ENCODE peak calls at places on chromosomes 13 and 19, in five cellular contexts. M, I, N, A and E are unnamed samples.

GRCh38 chr13:93079294-93079693 is 147.3 kb upstream of the GPC6 start:
- DNase-seq in M (peak; percentile 14), N (no peak), I (no peak), A (no peak), E (no peak)

GRCh38 chr13:46354143-46355087 is 32.6 kb downstream of the RUBCNL start:
- DNase-seq in A (no peak), M (no peak), N (no peak), I (peak; percentile 12), E (no peak)

GRCh38 chr19:40803170-40803856 is 4.3 kb downstream of the EGLN2 start:
- DNase-seq in A (no peak), I (no peak), M (no peak), N (no peak), E (no peak)

GRCh38 chr19:30884146-30884812 is 465.0 kb downstream of the TSHZ3 start:
- DNase-seq in I (no peak), N (no peak), A (no peak), M (no peak), E (peak; percentile 64)

GRCh38 chr13:44434441-44435141 is 61.0 kb downstream of the SERP2 start:
- DNase-seq in N (no peak), A (peak; percentile 83), M (no peak), I (no peak), E (no peak)

GRCh38 chr19:38744298-38744681 is at the start of gene CAPN12:
- DNase-seq in M (no peak), A (no peak), I (no peak), N (no peak), E (no peak)

GRCh38 chr19:29775575-29775900 is 36.3 kb upstream of the CCNE1 start:
- DNase-seq in M (peak; percentile 42), A (no peak), I (no peak), N (no peak), E (no peak)

GRCh38 chr13:83549671-83550070 is 332.6 kb downstream of the SLITRK1 start:
- DNase-seq in I (no peak), A (no peak), N (no peak), M (no peak), E (no peak)

GRCh38 chr13:26965058-26965380 is 204.4 kb upstream of the GPR12 start:
- DNase-seq in A (no peak), M (no peak), N (no peak), I (no peak), E (no peak)

GRCh38 chr19:30431591-30431990 is 59.4 kb downstream of the ZNF536 start:
- DNase-seq in M (no peak), I (no peak), A (peak; percentile 9), N (no peak), E (no peak)

GRCh38 chr19:50406156-50406820 is 12.4 kb upstream of the SPIB start:
- DNase-seq in M (no peak), N (no peak), A (no peak), I (no peak), E (no peak)

GRCh38 chr19:17037966-17038500 is 11.4 kb upstream of the CPAMD8 start:
- DNase-seq in M (no peak), N (no peak), A (no peak), I (no peak), E (no peak)

GRCh38 chr19:10001899-10002298 is 8.4 kb downstream of the COL5A3 start:
- DNase-seq in M (no peak), N (no peak), A (no peak), I (no peak), E (no peak)

GRCh38 chr13:26344980-26345379 is 91.1 kb downstream of the CDK8 start:
- DNase-seq in N (no peak), M (no peak), A (no peak), I (no peak), E (no peak)

GRCh38 chr19:38202504-38202903 is 21.5 kb downstream of the DPF1 start:
- DNase-seq in A (no peak), M (no peak), I (no peak), N (no peak), E (no peak)

GRCh38 chr19:6095760-6096159 is 14.5 kb downstream of the RFX2 start:
- DNase-seq in I (no peak), M (no peak), N (no peak), A (no peak), E (no peak)

GRCh38 chr13:80276371-80277289 is 64.3 kb downstream of the SPRY2 start:
- DNase-seq in N (no peak), M (no peak), I (no peak), A (no peak), E (no peak)

GRCh38 chr19:10189631-10190425 is 4.9 kb downstream of the DNMT1 start:
- DNase-seq in N (no peak), I (no peak), M (no peak), A (no peak), E (no peak)

GRCh38 chr19:43438291-43439162 is 23.8 kb downstream of the TEX101 start:
- DNase-seq in I (no peak), A (no peak), M (peak; percentile 80), N (no peak), E (no peak)

GRCh38 chr19:13053761-13054604 is 48.7 kb downstream of the LYL1 start:
- DNase-seq in N (peak; percentile 94), A (no peak), I (peak; percentile 38), M (peak; percentile 73), E (no peak)

GRCh38 chr19:15025237-15025636 is 24.0 kb upstream of the CASP14 start:
- DNase-seq in M (peak; percentile 33), A (no peak), I (no peak), N (no peak), E (no peak)

GRCh38 chr13:67574320-67575233 is 344.4 kb upstream of the PCDH9 start:
- DNase-seq in A (no peak), N (no peak), I (no peak), M (no peak), E (no peak)

GRCh38 chr13:43545317-43545874 is 241.4 kb downstream of the ENOX1 start:
- DNase-seq in A (no peak), I (no peak), N (no peak), M (no peak), E (no peak)

GRCh38 chr19:17156947-17157302 is 58.2 kb upstream of the USE1 start:
- DNase-seq in I (no peak), N (no peak), A (no peak), M (no peak), E (no peak)

GRCh38 chr19:51431124-51431523 is 13.7 kb upstream of the SIGLEC10 start:
- DNase-seq in A (no peak), N (no peak), M (no peak), I (no peak), E (no peak)

GRCh38 chr13:91482427-91482826 is 84.0 kb downstream of the GPC5 start:
- DNase-seq in I (no peak), N (no peak), A (no peak), M (peak; percentile 2), E (no peak)

GRCh38 chr19:10137751-10138682 is 18.3 kb upstream of the EIF3G start:
- DNase-seq in A (no peak), I (no peak), N (no peak), M (peak; percentile 81), E (no peak)

GRCh38 chr13:52659340-52659739 is 6.7 kb downstream of the SUGT1 start:
- DNase-seq in M (no peak), A (no peak), I (no peak), N (no peak), E (no peak)

GRCh38 chr19:39807846-39808364 is 26.1 kb downstream of the DYRK1B start:
- DNase-seq in M (no peak), A (no peak), N (no peak), I (no peak), E (no peak)

DNA sequence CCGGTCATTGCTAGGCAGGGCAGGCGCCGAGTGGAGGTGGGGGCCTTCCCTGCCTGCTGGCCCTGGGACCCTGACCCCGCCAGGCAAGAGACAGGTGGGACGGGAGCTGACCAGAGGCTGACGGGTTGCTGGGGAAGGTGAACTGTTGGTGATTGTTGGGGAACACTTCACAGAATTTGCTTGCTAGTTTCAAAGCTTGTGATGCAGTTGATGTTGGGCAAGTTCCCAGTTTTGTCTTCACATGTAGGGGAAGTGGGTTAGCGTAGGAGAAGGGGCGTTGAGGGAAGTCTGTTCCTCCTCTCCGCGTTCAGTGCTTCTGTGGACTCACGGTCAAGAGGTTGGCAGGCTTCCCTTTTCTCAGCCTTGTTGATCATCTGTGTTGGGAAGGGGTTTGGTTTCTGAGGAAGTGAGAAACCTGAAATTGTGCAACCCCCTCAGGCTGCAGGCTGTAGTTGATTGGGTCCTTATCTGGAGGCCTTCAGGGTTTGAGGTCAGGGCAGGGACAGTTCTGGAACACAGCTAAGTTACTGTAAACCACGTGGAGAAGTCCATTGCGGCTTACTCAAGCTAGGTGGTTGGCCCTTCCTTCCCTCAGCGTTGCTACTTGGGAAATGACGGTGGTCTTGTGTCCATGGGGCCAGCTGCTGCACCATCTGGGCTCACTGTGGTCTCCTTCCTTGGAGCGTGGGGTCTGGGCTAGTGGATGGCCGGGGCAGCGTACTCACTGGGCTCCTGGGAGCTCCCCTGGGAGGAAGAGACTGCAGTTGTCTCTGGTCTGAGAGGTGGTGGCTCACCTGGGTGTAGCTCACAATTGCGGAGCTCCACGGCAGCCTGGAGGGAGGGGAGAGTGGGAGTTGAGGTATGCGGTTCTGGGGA is 7.5 kb downstream of the RPS9 start:
- DNase-seq in A (peak; percentile 87), N (no peak), M (no peak), I (no peak), E (no peak)
- TF ChIP-seq POLR2AphosphoS5 in A (peak; percentile 88), N (peak; percentile 36), M (peak; percentile 35), I (peak; percentile 84), E (no peak)

DNA sequence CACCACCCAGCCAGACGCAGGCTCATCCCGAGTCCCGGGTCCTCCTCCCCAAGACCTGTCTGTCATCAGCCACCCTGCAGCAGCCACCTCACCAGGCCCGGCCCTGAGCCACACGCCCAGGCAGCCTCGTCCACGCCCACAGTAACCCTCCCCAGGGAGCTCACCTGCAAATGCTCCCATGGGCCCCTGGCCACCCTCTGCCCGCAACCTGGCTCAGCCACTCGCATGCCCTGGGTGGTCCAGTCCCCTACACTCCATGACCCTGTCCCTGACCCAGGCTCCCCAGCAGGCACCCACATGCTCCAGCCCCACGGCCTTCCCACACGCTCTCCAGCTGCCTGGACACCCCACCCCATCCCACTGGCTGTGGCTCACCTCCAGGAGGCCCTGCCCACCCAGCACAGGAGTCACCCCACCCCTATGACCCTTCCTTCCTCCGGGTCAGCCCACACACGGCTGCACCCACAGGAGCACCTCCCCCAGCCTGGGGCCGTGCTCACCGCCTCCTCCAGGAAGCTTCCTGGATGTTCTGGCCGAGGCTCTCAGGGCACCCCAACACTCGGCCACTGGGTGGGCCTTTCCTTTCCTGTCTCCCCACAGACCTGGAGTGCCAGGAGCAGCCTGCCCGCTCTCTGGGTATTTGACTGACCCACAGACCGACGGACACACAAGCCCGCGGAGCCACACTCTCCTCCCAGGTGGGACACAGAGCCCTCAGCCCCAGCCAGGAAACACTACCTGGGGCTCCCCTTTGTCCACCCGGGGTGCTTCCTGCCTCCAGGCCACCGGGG is 3.6 kb downstream of the TMEM259 start:
- DNase-seq in I (no peak), A (peak; percentile 81), N (no peak), M (no peak), E (no peak)
- TF ChIP-seq POLR2AphosphoS5 in I (no peak), A (no peak), N (no peak), M (no peak), E (no peak)

GRCh38 chr13:68667863-68668262 is 1437.7 kb upstream of the PCDH9 start:
- DNase-seq in A (no peak), M (no peak), I (no peak), N (no peak), E (no peak)
- TF ChIP-seq POLR2AphosphoS5 in A (no peak), M (no peak), I (no peak), N (no peak), E (no peak)

DNA sequence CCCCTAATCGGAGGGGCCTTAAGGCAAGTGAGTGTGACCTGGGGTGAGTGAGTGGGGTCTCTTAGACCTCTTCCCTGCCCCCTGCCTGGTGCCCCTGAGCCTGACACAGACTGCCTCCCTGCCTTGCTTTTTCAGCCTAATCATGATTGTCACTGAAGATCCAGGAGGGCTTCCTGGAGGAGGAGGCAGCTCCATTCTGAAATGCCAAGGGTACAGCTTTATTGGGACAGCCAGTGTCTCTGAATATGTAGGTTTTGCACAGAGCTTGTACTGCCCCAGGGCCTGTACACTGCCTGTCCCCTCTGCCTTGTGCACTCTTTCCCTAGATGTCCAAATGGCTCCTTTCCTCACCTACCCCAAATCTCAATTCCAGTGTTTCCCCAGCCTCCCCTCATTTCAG is 26.1 kb upstream of the SEMA6B start:
- DNase-seq in I (no peak), A (no peak), N (no peak), M (no peak), E (no peak)
- TF ChIP-seq POLR2AphosphoS5 in I (no peak), A (no peak), N (no peak), M (no peak), E (no peak)